ENCODE peak calls at places on chromosomes 6 and 20, in nine cellular contexts. S is Peyer's patch; Z is adrenal gland; A is psoas muscle; E is CD8-positive, alpha-beta memory T cell; P is heart left ventricle; C is ovary; N is H1; T is CD8-positive, alpha-beta T cell. O is an unnamed sample.
A peak's percentile ranks its signal among the peaks of the same experiment; 100 is the strongest.

GRCh38 chr20:6704132-6704861 is 63.2 kb upstream of the BMP2 start:
- DNase-seq in T (no peak), E (no peak), P (no peak), N (no peak), C (no peak), S (no peak), Z (no peak), A (no peak), O (no peak)

GRCh38 chr6:149896491-149896890 is 1.4 kb downstream of the RAET1E start:
- DNase-seq in E (no peak), S (no peak), Z (no peak), P (no peak), A (no peak), N (no peak), C (no peak), T (no peak), O (no peak)

GRCh38 chr6:157272866-157273755 is 50.2 kb downstream of the TMEM242 start:
- DNase-seq in E (no peak), Z (no peak), S (peak; percentile 43), N (no peak), C (no peak), P (no peak), A (no peak), T (no peak), O (peak; percentile 40)

GRCh38 chr20:48448601-48449384 is 379.0 kb downstream of the PREX1 start:
- DNase-seq in P (no peak), S (no peak), C (no peak), Z (no peak), E (no peak), T (no peak), N (no peak), A (no peak), O (no peak)

GRCh38 chr20:48697845-48698491 is 129.8 kb downstream of the PREX1 start:
- DNase-seq in S (peak; percentile 59), E (no peak), Z (peak; percentile 69), T (no peak), A (peak; percentile 88), P (peak; percentile 81), N (no peak), C (peak; percentile 50), O (no peak)

GRCh38 chr6:24296944-24297343 is 60.9 kb downstream of the DCDC2 start:
- DNase-seq in A (no peak), P (no peak), Z (no peak), T (no peak), C (no peak), E (no peak), N (no peak), S (no peak), O (no peak)

GRCh38 chr6:75207211-75207984 is 1.5 kb upstream of the COL12A1 start:
- DNase-seq in T (no peak), A (peak; percentile 58), S (no peak), C (peak; percentile 40), Z (no peak), N (no peak), P (no peak), E (no peak), O (no peak)

GRCh38 chr6:43723737-43724295 is 36.2 kb upstream of the MRPS18A start:
- DNase-seq in N (peak; percentile 49), C (peak; percentile 48), Z (peak; percentile 69), E (peak; percentile 31), P (peak; percentile 60), S (peak; percentile 81), T (peak; percentile 43), A (peak; percentile 63), O (peak; percentile 30)

GRCh38 chr6:128731249-128732165 is 151.4 kb upstream of the LAMA2 start:
- DNase-seq in A (no peak), T (no peak), E (no peak), S (no peak), Z (no peak), C (no peak), P (no peak), N (no peak), O (no peak)

GRCh38 chr20:32522525-32522774 is 62.7 kb downstream of the NOL4L start:
- DNase-seq in T (no peak), E (no peak), N (no peak), A (peak; percentile 36), Z (no peak), P (no peak), C (no peak), S (peak; percentile 44), O (peak; percentile 35)

DNA sequence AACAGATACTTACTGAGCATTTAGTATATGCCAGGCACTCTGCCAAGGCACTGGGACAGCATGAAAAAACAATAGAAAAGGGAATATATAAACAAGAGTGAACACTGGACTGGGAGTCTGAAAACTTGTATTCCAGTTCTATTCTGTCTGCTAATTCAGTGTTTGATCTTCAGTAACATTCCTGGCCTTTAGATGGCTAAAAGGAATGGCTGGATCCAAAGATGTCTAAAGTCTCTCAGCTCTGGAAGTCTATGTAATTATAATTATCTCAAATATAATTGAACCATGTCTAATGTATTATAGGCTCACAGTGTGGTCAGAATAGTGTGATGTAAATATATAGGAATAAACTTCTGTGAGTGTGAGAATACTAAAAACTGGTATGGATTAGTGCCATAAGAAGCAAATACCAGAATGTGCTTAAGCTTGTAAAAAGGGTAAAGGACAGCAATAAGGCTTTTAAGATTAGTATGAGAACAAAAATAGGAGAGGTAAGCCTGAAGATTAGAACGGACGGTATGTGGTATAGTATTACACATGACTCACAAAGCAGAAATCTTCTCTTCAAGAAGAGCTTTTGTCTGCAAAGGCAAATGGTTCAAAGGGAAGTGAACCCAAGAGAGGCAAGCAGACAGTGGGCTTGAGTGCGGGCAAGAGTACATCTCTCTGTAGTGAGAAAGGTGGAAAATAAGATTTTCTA is 68.5 kb downstream of the TMEM200A start:
- DNase-seq in E (no peak), A (no peak), C (no peak), T (no peak), S (no peak), N (no peak), P (no peak), Z (no peak), O (no peak)
- H3K27ac ChIP-seq in E (no peak overlapping the region), A (no peak overlapping the region), C (no peak overlapping the region), T (no peak overlapping the region), S (no peak overlapping the region), N (no peak overlapping the region), P (no peak overlapping the region), Z (no peak overlapping the region), O (no peak overlapping the region)

DNA sequence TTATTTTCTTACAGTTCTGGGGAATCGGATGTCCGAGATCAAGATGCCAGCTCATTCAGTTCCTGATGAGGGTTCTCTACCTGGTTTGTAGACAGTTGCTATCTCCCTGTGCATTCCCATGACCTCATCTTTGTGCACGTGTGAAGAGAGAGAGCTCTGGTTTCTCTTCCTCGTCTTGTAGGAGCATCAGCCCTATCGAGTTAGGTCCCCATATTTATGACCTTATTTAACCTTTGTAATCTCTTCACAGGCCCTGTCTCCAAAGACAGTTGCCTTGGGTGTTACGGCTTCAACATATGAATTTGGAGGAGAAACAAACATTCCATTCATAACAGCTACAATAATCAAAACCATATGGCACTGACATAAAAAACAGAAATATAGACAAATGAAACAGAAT is 455.3 kb downstream of the HACE1 start:
- DNase-seq in S (no peak), E (no peak), N (no peak), T (no peak), A (no peak), Z (no peak), P (no peak), C (no peak), O (no peak)
- H3K4me1 ChIP-seq in S (no peaks in the 10 kb centered on the region), E (no peaks in the 10 kb centered on the region), N (no peaks in the 10 kb centered on the region), T (no peaks in the 10 kb centered on the region), A (no peaks in the 10 kb centered on the region), Z (no peaks in the 10 kb centered on the region), P (no peaks in the 10 kb centered on the region), C (no peaks in the 10 kb centered on the region), O (no peaks in the 10 kb centered on the region)

GRCh38 chr20:19779634-19780033 is 21.6 kb downstream of the RIN2 start:
- DNase-seq in N (no peak), P (no peak), S (no peak), A (no peak), E (no peak), Z (no peak), T (no peak), C (no peak), O (no peak)
- H3K27ac ChIP-seq in N (no peak overlapping the region), P (peak overlapping the region; percentile 61), S (no peak overlapping the region), A (no peak overlapping the region), E (no peak overlapping the region), Z (no peak overlapping the region), T (no peak overlapping the region), C (no peak overlapping the region), O (no peak overlapping the region)

DNA sequence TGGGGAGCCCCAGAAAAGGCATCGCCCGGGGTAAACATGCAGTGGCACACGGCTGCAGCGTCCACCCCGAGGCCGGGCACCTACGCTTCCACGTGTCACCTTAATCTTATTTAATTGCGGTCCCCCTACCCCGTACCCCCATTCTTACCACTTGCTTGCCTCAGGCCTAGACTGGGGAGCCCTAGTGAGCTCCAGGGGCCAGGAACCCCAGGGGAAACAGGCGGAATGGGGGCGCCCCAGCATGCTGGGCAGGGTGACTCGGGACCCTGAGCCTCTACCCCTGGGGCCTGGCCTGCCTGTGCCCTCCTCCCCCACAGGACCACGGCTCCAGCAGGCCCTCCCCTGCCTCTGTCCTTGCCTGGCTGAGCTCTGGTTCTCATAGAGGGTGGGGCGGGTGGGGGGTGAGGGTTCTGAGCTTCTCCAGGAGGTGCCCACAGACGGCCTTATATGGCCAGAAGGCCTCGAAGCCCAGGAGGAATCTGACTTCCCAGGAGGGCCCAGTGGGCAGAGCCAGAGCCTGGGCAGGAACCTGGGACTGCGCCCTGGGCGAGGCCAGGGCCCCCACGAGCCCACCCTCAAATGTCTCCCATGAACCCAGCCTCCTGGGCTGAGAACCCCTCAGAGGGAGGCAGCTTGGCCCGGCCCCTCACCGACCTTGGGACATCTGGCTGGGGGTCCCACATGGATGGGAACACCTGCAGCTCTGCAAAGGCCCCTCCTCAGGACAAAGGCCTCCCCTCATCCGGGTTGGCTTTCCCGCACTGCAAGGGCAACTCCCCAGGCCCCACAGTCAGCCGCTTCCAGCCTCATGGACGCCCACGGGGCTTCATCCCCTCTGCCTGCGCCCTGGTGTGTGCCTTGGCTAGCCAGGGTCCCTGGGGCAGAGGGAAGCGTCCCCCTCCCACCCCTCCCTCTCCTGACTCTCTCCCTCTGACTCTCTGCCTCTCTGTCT is 5.2 kb upstream of the LAMA5 start:
- DNase-seq in E (no peak), Z (no peak), C (no peak), A (no peak), P (no peak), T (no peak), N (no peak), S (no peak), O (no peak)
- H3K4me1 ChIP-seq in E (peaks cover 11% of the 10 kb centered on the region), Z (peaks cover 43% of the 10 kb centered on the region), C (peaks cover 30% of the 10 kb centered on the region), A (peaks cover 42% of the 10 kb centered on the region), P (peaks cover 69% of the 10 kb centered on the region), T (peaks cover 12% of the 10 kb centered on the region), N (peaks cover 49% of the 10 kb centered on the region), S (peaks cover 54% of the 10 kb centered on the region), O (peaks cover 13% of the 10 kb centered on the region)

DNA sequence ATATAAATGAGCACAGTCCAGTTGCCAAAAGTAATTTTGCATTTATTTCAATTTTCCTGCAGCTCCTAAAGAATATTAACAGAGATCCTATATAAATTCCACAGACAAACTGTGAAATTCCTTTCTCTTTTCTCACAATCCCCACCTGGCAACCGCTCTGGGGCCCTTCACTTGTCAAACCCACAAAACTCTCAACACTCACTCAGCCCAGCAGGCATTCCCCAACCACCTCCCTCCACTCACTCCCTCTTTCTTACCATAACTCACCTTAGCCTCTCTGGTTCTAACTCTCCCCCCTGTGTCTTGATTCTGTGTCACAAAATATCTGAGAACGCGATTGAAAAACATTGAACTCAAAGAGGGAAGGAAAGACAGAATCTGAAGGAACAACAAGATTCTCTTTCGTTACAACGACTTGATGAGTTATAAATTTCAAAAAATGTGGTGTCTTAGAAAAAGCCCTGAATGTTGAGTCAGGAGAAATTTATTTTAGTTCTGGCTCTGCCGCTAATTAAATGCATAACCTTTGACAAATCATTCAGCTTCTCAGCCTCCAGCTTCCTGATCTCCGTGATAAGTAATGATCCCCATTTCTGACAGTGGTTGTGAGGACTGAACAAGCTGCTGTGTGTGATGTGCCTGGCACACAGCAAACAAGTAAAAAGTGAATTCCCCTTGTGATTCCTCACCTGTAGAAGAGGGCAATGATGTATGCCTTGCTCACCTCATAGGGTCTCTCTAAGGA is 87.9 kb downstream of the UNC5CL start:
- DNase-seq in A (no peak), C (no peak), Z (no peak), N (no peak), S (no peak), P (no peak), T (no peak), E (no peak), O (no peak)
- H3K27ac ChIP-seq in A (no peak overlapping the region), C (no peak overlapping the region), Z (no peak overlapping the region), N (no peak overlapping the region), S (no peak overlapping the region), P (no peak overlapping the region), T (no peak overlapping the region), E (no peak overlapping the region), O (no peak overlapping the region)

O was measured in CD4-positive, CD25-positive, alpha-beta regulatory T cell.